ENCODE peak calls at places on chromosomes 12 and 14, in nine cellular contexts. R is NCI-H2081; L is AG04450; E is effector CD4-positive, alpha-beta T cell; Z is breast epithelium; W is CD4-positive, alpha-beta memory T cell; J is stimulated activated CD4-positive, alpha-beta T cell treated with anti-CD3 and anti-CD28 coated beads, Interleukin-1b, Interleukin-23, amount 100 ng/mL, for 24 hours; G is foreskin keratinocyte; O is G401. B is an unnamed sample.

GRCh38 chr14:54435500-54435981 is 5.6 kb downstream of the CNIH1 start:
- DNase-seq in Z (no peak), O (no peak), G (peak), E (no peak), R (no peak), L (no peak), J (no peak), W (no peak), B (peak)

GRCh38 chr14:55881577-55882241 is 236.5 kb upstream of the PELI2 start:
- DNase-seq in E (no peak), R (no peak), G (no peak), L (no peak), W (no peak), O (no peak), J (no peak), Z (no peak), B (no peak)

GRCh38 chr14:101110729-101111619 is 207.5 kb upstream of the RTL1 start:
- DNase-seq in L (no peak), J (no peak), W (no peak), O (no peak), R (no peak), Z (no peak), G (no peak), E (no peak), B (no peak)

GRCh38 chr14:57408634-57409033 is 18.2 kb downstream of the NAA30 start:
- DNase-seq in W (no peak), O (no peak), Z (no peak), L (no peak), G (no peak), J (no peak), E (no peak), R (no peak), B (no peak)

GRCh38 chr12:30692470-30692869 is 3.2 kb downstream of the IPO8 start:
- DNase-seq in O (no peak), G (no peak), R (no peak), J (no peak), L (no peak), Z (no peak), E (no peak), W (no peak), B (peak)

GRCh38 chr12:30961030-30961429 is 34.5 kb downstream of the TSPAN11 start:
- DNase-seq in G (no peak), J (no peak), L (no peak), W (no peak), O (no peak), R (no peak), Z (no peak), E (no peak), B (no peak)

GRCh38 chr12:115507951-115508722 is 769.4 kb downstream of the MED13L start:
- DNase-seq in R (no peak), E (no peak), O (no peak), W (no peak), Z (no peak), J (no peak), G (no peak), L (no peak), B (no peak)

GRCh38 chr12:52650520-52651081 is 1.4 kb downstream of the KRT2 start:
- DNase-seq in R (no peak), O (no peak), L (no peak), E (no peak), G (no peak), W (no peak), J (no peak), Z (no peak), B (no peak)

GRCh38 chr14:26935733-26936132 is 337.9 kb upstream of the NOVA1 start:
- DNase-seq in Z (no peak), E (no peak), L (no peak), R (no peak), O (no peak), G (no peak), W (no peak), J (no peak), B (no peak)

GRCh38 chr12:79848321-79848720 is 86.6 kb downstream of the PPP1R12A start:
- DNase-seq in E (no peak), O (no peak), R (peak), Z (no peak), J (no peak), L (peak), G (no peak), W (no peak), B (no peak)

GRCh38 chr12:111156304-111156703 is 212.6 kb downstream of the PHETA1 start:
- DNase-seq in R (no peak), L (no peak), G (no peak), Z (no peak), E (no peak), J (no peak), O (no peak), W (no peak), B (no peak)

GRCh38 chr12:119447618-119448017 is 113.1 kb downstream of the CCDC60 start:
- DNase-seq in W (no peak), Z (no peak), J (no peak), G (no peak), R (no peak), O (no peak), L (no peak), E (no peak), B (no peak)

GRCh38 chr14:23319746-23320583 is 1.3 kb upstream of the PABPN1 start:
- DNase-seq in Z (no peak), J (no peak), R (no peak), L (no peak), O (no peak), E (no peak), W (peak), G (no peak), B (no peak)

B was measured in adipocyte.